ENCODE peak calls at places on chromosomes 13 and 19, in four cellular contexts. N is neuronal stem cell, X is IMR-90, C is H9. G is an unnamed sample.

GRCh38 chr13:105721056-105721455 is 814.4 kb downstream of the EFNB2 start:
- DNase-seq in N (no peak), X (no peak), C (no peak), G (no peak)

GRCh38 chr19:8631425-8631819 is 989 bp downstream of the NFILZ start:
- DNase-seq in N (peak; percentile 48), X (peak; percentile 36), C (no peak), G (no peak)

GRCh38 chr13:57582032-57582431 is 49.5 kb upstream of the PCDH17 start:
- DNase-seq in N (no peak), X (no peak), C (peak; percentile 58), G (no peak)

GRCh38 chr13:27080018-27080948 is 91.3 kb downstream of the USP12 start:
- DNase-seq in N (no peak), X (no peak), C (no peak), G (no peak)

GRCh38 chr19:3516675-3517207 is 10.6 kb downstream of the FZR1 start:
- DNase-seq in N (no peak), X (no peak), C (no peak), G (no peak)

GRCh38 chr19:934865-935422 is 9.1 kb downstream of the ARID3A start:
- DNase-seq in N (no peak), X (peak; percentile 49), C (no peak), G (peak; percentile 82)

GRCh38 chr13:84037937-84038464 is 155.7 kb upstream of the SLITRK1 start:
- DNase-seq in N (no peak), X (no peak), C (no peak), G (no peak)

GRCh38 chr13:75312884-75313520 is 169.0 kb downstream of the TBC1D4 start:
- DNase-seq in N (no peak), X (no peak), C (no peak), G (no peak)

GRCh38 chr13:38763446-38764381 is 76.8 kb downstream of the FREM2 start:
- DNase-seq in N (peak; percentile 61), X (peak; percentile 33), C (peak; percentile 37), G (peak; percentile 17)

GRCh38 chr13:114109646-114110045 is 22.8 kb downstream of the RASA3 start:
- DNase-seq in N (no peak), X (no peak), C (no peak), G (no peak)

GRCh38 chr13:112795277-112795676 is 105.4 kb downstream of the ATP11A start:
- DNase-seq in N (no peak), X (no peak), C (no peak), G (no peak)

GRCh38 chr13:105048685-105049084 is 1486.8 kb downstream of the EFNB2 start:
- DNase-seq in N (no peak), X (no peak), C (no peak), G (no peak)

GRCh38 chr19:33405491-33406461 is 32.3 kb downstream of the CEBPG start:
- DNase-seq in N (no peak), X (no peak), C (no peak), G (no peak)

GRCh38 chr19:30319876-30320275 is 52.3 kb upstream of the ZNF536 start:
- DNase-seq in N (no peak), X (no peak), C (no peak), G (no peak)

GRCh38 chr19:18098891-18099622 is 1.5 kb downstream of the MAST3 start:
- DNase-seq in N (no peak), X (no peak), C (no peak), G (no peak)

GRCh38 chr13:109734002-109734785 is 52.2 kb downstream of the IRS2 start:
- DNase-seq in N (no peak), X (no peak), C (no peak), G (no peak)

GRCh38 chr19:13778398-13778797 is 4.1 kb downstream of the C19orf53 start:
- DNase-seq in N (no peak), X (no peak), C (no peak), G (no peak)

GRCh38 chr13:46617382-46617781 is 64.4 kb downstream of the LRCH1 start:
- DNase-seq in N (no peak), X (peak; percentile 15), C (no peak), G (peak; percentile 87)

GRCh38 chr13:100520936-100521765 is 67.4 kb downstream of the GGACT start:
- DNase-seq in N (no peak), X (no peak), C (peak; percentile 72), G (no peak)

GRCh38 chr13:112010714-112011113 is 56.2 kb upstream of the SOX1 start:
- DNase-seq in N (no peak), X (no peak), C (no peak), G (no peak)

GRCh38 chr13:36776175-36776574 is 42.8 kb upstream of the RFXAP start:
- DNase-seq in N (no peak), X (no peak), C (no peak), G (no peak)

GRCh38 chr19:532578-533484 is 1.3 kb downstream of the CDC34 start:
- DNase-seq in N (no peak), X (peak; percentile 64), C (peak; percentile 73), G (peak; percentile 75)

GRCh38 chr13:67221630-67222226 is 8.4 kb downstream of the PCDH9 start:
- DNase-seq in N (no peak), X (no peak), C (no peak), G (no peak)

GRCh38 chr19:37007587-37008220 is 70.5 kb upstream of the ZNF420 start:
- DNase-seq in N (no peak), X (no peak), C (no peak), G (peak; percentile 86)

GRCh38 chr19:40033989-40034560 is 22.0 kb downstream of the ZNF780B start:
- DNase-seq in N (no peak), X (no peak), C (no peak), G (no peak)

GRCh38 chr19:40716031-40716654 is 543 bp downstream of the COQ8B start:
- DNase-seq in N (no peak), X (peak; percentile 95), C (peak; percentile 35), G (peak; percentile 90)

GRCh38 chr13:113252516-113252915 is 43.1 kb downstream of the CUL4A start:
- DNase-seq in N (no peak), X (no peak), C (no peak), G (no peak)

GRCh38 chr13:40069173-40070044 is 413.9 kb downstream of the COG6 start:
- DNase-seq in N (peak; percentile 61), X (peak; percentile 46), C (peak; percentile 73), G (peak; percentile 41)

GRCh38 chr13:62287764-62288163 is 872.1 kb upstream of the PCDH20 start:
- DNase-seq in N (no peak), X (no peak), C (no peak), G (no peak)

GRCh38 chr13:97367016-97367415 is 67.0 kb upstream of the RAP2A start:
- DNase-seq in N (peak; percentile 8), X (peak; percentile 65), C (no peak), G (peak; percentile 39)

GRCh38 chr19:17543991-17544390 is 11.5 kb upstream of the COLGALT1 start:
- DNase-seq in N (no peak), X (no peak), C (no peak), G (no peak)

GRCh38 chr13:95698047-95698749 is 21.3 kb downstream of the DNAJC3 start:
- DNase-seq in N (no peak), X (peak; percentile 17), C (no peak), G (no peak)

GRCh38 chr19:28218728-28219127 is 994.2 kb downstream of the UQCRFS1 start:
- DNase-seq in N (no peak), X (no peak), C (no peak), G (no peak)

GRCh38 chr19:28217064-28217463 is 995.9 kb downstream of the UQCRFS1 start:
- DNase-seq in N (no peak), X (no peak), C (peak; percentile 49), G (no peak)

GRCh38 chr19:28224441-28224840 is 988.5 kb downstream of the UQCRFS1 start:
- DNase-seq in N (no peak), X (no peak), C (no peak), G (no peak)

GRCh38 chr19:28221736-28222135 is 991.2 kb downstream of the UQCRFS1 start:
- DNase-seq in N (no peak), X (no peak), C (no peak), G (no peak)
- H3K18ac ChIP-seq in N (no peak overlapping the region), X (no peak overlapping the region), C (no peak overlapping the region), G (no peak overlapping the region)

GRCh38 chr13:29750178-29750530 is 100.3 kb downstream of the UBL3 start:
- DNase-seq in N (no peak), X (no peak), C (no peak), G (no peak)
- H3K27ac ChIP-seq in N (no peak overlapping the region), X (no peak overlapping the region), C (no peak overlapping the region), G (no peak overlapping the region)

GRCh38 chr13:76697277-76697676 is 188.9 kb downstream of the KCTD12 start:
- DNase-seq in N (no peak), X (no peak), C (no peak), G (no peak)

GRCh38 chr13:76690611-76691010 is 195.6 kb downstream of the KCTD12 start:
- DNase-seq in N (no peak), X (no peak), C (no peak), G (no peak)

GRCh38 chr13:76692326-76692725 is 193.9 kb downstream of the KCTD12 start:
- DNase-seq in N (no peak), X (no peak), C (no peak), G (no peak)

GRCh38 chr13:76693086-76693485 is 193.1 kb downstream of the KCTD12 start:
- DNase-seq in N (no peak), X (no peak), C (no peak), G (no peak)

DNA sequence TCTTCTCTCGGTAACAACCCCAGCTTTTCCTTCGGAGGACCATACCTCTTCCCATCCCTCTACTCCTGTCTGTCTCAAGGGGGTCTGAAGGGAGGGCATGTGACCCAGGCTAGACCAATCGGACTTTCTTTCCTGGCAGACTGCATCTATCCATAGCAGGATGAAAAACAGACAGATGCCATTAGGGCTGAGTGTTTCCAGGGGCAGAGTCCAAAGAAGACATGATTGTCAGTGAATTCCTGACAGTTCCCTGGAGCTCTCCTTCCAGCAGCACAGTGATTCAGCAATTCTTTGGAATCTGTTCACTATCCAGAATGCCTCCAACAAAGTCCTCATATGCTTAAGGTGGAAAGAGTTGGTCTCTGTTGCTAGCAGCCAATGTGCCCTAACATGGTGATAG is 189.8 kb downstream of the KCTD12 start:
- DNase-seq in N (no peak), X (peak; percentile 51), C (no peak), G (no peak)
- H2AFZ ChIP-seq in N (peak overlapping the region; percentile 76), X (peak overlapping the region; percentile 79), C (no peak overlapping the region), G (no peak overlapping the region)

DNA sequence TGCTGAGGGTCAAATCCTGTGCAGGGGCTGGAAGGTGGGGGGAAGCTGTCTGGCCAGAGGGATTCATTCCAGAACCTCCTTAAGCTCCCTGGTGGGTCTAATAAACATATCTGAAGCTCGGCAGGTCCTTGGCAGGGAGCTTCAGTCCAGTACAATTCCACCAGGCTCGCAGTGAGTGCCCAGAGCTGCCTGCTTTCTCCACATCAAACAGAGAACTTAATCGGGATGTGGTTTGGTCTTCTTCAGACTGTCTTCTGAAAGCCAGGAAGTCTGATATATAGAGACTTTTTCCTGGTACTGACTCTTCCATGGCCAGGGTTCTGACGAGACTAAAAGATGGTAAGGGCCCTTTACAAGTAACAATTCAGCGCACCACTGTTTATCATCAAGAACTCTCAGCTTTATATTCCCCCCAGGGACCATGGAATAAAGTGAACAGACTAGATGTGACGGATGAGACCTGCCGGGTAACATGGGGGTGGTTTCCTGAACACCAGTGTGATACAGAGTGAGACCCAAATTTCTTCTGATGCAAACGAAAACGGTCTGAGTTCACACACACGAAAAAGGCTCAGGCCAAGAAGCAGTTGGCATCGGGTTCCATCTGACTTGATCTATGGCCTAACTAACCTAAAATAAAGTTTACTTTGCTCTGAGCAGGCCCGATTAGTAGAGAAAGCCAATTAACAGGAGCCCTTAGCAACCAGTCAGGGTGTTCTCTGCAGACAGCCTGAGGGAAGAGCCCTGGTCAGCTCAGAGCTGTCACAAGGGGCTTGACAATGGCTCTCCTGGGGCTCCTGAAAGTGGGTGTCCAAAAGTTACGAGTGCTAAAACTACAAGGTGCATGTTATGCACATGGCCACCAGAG is 29.0 kb downstream of the RANBP3 start:
- DNase-seq in N (no peak), X (no peak), C (no peak), G (no peak)
- H3K18ac ChIP-seq in N (no peak overlapping the region), X (no peak overlapping the region), C (no peak overlapping the region), G (no peak overlapping the region)